ENCODE peak calls at places on chromosomes 5 and 9, in five cellular contexts. C is fibroblast of pulmonary artery, W is AG04449, H is Peyer's patch, Z is lower leg skin. X is an unnamed sample.

GRCh38 chr9:137689745-137690529 is 71.1 kb downstream of the EHMT1 start:
- DNase-seq in Z (no peak), C (peak; percentile 50), W (no peak), H (no peak), X (no peak)

GRCh38 chr5:129367883-129368282 is 92.2 kb upstream of the ADAMTS19 start:
- DNase-seq in W (no peak), Z (no peak), C (peak; percentile 72), H (no peak), X (no peak)

GRCh38 chr5:1047332-1047965 is 38.8 kb downstream of the NKD2 start:
- DNase-seq in Z (no peak), H (no peak), C (no peak), W (no peak), X (no peak)

GRCh38 chr9:120689860-120690259 is 24.4 kb downstream of the MEGF9 start:
- DNase-seq in C (peak; percentile 30), Z (no peak), W (peak; percentile 47), H (no peak), X (no peak)

GRCh38 chr9:95090871-95091573 is 226.5 kb downstream of the FANCC start:
- DNase-seq in C (no peak), H (no peak), Z (no peak), W (no peak), X (no peak)

GRCh38 chr9:121362813-121363585 is 7.1 kb downstream of the STOM start:
- DNase-seq in H (no peak), Z (no peak), C (peak; percentile 78), W (peak; percentile 55), X (no peak)

GRCh38 chr5:122129332-122129731 is at the start of gene ZNF474:
- DNase-seq in C (peak; percentile 97), W (peak; percentile 94), H (no peak), Z (peak; percentile 59), X (no peak)

GRCh38 chr9:91308144-91308543 is 53.6 kb downstream of the AUH start:
- DNase-seq in C (no peak), W (no peak), Z (no peak), H (no peak), X (no peak)

GRCh38 chr9:20407013-20407412 is 215.3 kb downstream of the MLLT3 start:
- DNase-seq in H (no peak), W (no peak), Z (no peak), C (no peak), X (no peak)

GRCh38 chr5:79588645-79589044 is 23.6 kb upstream of the TENT2 start:
- DNase-seq in C (no peak), W (no peak), Z (no peak), H (no peak), X (no peak)

GRCh38 chr5:39765381-39765780 is 340.6 kb upstream of the DAB2 start:
- DNase-seq in H (no peak), Z (no peak), W (no peak), C (peak; percentile 53), X (no peak)

GRCh38 chr9:17291766-17292165 is 156.9 kb downstream of the CNTLN start:
- DNase-seq in H (no peak), C (peak; percentile 19), W (peak; percentile 16), Z (no peak), X (no peak)

GRCh38 chr9:93091056-93091452 is 5.0 kb upstream of the CARD19 start:
- DNase-seq in H (no peak), C (no peak), W (no peak), Z (no peak), X (no peak)

GRCh38 chr5:77972545-77973252 is 196.6 kb upstream of the TBCA start:
- DNase-seq in H (no peak), W (no peak), Z (no peak), C (no peak), X (peak; percentile 41)
- TF ChIP-seq CTCF in H (no peak), W (peak; percentile 23), Z (no peak), C (no peak), X (no peak)

GRCh38 chr5:53037141-53037859 is 48.1 kb downstream of the ITGA2 start:
- DNase-seq in H (no peak), Z (no peak), W (no peak), C (peak; percentile 83), X (no peak)

GRCh38 chr5:53032188-53032587 is 43.0 kb downstream of the ITGA2 start:
- DNase-seq in Z (no peak), H (no peak), W (no peak), C (no peak), X (no peak)

GRCh38 chr5:53038196-53038847 is 49.2 kb downstream of the ITGA2 start:
- DNase-seq in H (no peak), Z (no peak), C (no peak), W (no peak), X (no peak)

GRCh38 chr5:53034832-53035231 is 45.7 kb downstream of the ITGA2 start:
- DNase-seq in C (no peak), W (no peak), H (no peak), Z (no peak), X (no peak)

GRCh38 chr5:53035868-53036381 is 46.8 kb downstream of the ITGA2 start:
- DNase-seq in Z (no peak), H (no peak), W (no peak), C (peak; percentile 35), X (no peak)
- TF ChIP-seq CTCF in Z (no peak), H (peak; percentile 14), W (peak; percentile 6), C (peak; percentile 31), X (no peak)

GRCh38 chr9:37197158-37198033 is 77.0 kb downstream of the ZCCHC7 start:
- DNase-seq in H (peak; percentile 63), W (no peak), Z (no peak), C (peak; percentile 45), X (no peak)

GRCh38 chr9:37187713-37188439 is 67.5 kb downstream of the ZCCHC7 start:
- DNase-seq in Z (no peak), H (no peak), W (no peak), C (no peak), X (no peak)

GRCh38 chr9:37192803-37193202 is 72.4 kb downstream of the ZCCHC7 start:
- DNase-seq in W (no peak), H (no peak), C (no peak), Z (no peak), X (no peak)

GRCh38 chr9:37187269-37187668 is 66.9 kb downstream of the ZCCHC7 start:
- DNase-seq in Z (no peak), W (no peak), C (no peak), H (peak; percentile 40), X (no peak)

DNA sequence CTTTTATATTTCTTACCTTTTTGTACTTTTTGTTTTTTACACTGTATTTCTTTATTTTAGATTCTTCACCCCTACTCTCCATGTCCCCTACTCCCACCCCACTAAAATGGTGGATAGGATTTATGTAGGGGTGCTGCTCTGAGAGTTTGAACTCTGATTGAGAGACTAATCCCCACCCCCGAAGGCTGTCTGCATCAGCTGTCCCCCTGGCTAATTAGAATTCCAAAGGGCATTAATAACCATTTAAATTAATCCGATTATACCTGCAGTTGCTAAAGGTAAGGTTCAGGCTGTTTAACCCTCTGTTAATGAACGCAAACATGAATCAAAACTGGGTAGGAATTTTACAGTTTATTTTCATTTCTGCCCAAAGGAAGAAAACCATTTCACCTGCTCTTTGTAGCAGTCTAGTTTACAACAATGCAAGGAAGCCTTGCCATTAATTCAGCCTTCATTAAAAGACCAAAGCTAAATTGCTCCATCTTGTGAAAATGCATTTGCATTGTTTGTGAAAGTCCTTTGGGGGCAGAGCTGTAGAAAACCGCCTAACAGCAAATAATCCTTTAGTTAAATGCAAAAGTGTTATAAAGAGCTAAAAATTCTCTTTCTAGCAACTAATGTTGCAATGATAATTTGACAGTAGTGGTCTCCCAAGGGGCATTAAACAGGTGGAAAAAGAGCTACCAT is 71.2 kb downstream of the ZCCHC7 start:
- DNase-seq in C (no peak), W (no peak), Z (no peak), H (no peak), X (no peak)
- TF ChIP-seq CTCF in C (no peak), W (no peak), Z (no peak), H (no peak), X (no peak)

GRCh38 chr9:114413909-114414308 is 26.1 kb upstream of the AKNA start:
- DNase-seq in Z (no peak), H (no peak), W (no peak), C (peak; percentile 24), X (no peak)

GRCh38 chr9:114416290-114416689 is 28.5 kb upstream of the AKNA start:
- DNase-seq in H (no peak), W (no peak), C (no peak), Z (no peak), X (no peak)

GRCh38 chr9:114419796-114420195 is 32.0 kb upstream of the AKNA start:
- DNase-seq in C (no peak), W (no peak), Z (no peak), H (no peak), X (no peak)

GRCh38 chr9:114418053-114418452 is 30.3 kb upstream of the AKNA start:
- DNase-seq in Z (no peak), H (no peak), W (no peak), C (no peak), X (no peak)

DNA sequence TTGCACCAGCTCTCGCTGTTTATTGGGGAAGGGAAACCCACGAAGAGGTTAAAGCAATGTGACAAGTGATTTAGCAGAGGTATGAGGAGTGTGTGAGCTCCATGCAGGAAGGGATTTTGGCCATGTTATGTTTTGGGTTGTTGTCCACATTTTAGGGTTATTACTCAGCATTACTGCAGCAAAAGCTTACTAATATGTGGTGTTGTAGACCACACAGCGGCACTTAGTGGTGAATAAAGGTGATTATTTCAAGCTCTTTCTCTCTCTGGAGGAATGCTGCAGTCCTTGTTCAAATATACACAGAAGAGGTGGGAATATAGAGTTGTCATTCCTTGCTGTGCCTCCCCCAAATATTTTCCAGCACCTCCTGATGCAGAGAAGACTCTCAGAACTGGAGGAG is 29.7 kb upstream of the AKNA start:
- DNase-seq in C (peak; percentile 18), W (no peak), Z (no peak), H (no peak), X (no peak)
- TF ChIP-seq CTCF in C (no peak), W (peak; percentile 41), Z (no peak), H (no peak), X (no peak)

GRCh38 chr5:102866315-102866693 is 111.2 kb downstream of the PAM start:
- DNase-seq in Z (no peak), H (no peak), W (no peak), C (peak; percentile 42), X (no peak)
- TF ChIP-seq CTCF in Z (no peak), H (no peak), W (no peak), C (no peak), X (no peak)

GRCh38 chr9:104091708-104092107 is 2.4 kb upstream of the SMC2 start:
- DNase-seq in Z (no peak), C (peak; percentile 36), W (no peak), H (no peak), X (no peak)
- TF ChIP-seq CTCF in Z (no peak), C (no peak), W (no peak), H (no peak), X (no peak)

GRCh38 chr5:151296478-151296830 is 7.1 kb downstream of the SLC36A3 start:
- DNase-seq in H (no peak), W (no peak), C (no peak), Z (no peak), X (no peak)

GRCh38 chr5:151298465-151298864 is 5.1 kb downstream of the SLC36A3 start:
- DNase-seq in W (no peak), H (no peak), Z (no peak), C (peak; percentile 14), X (no peak)

GRCh38 chr5:151295801-151296477 is 7.6 kb downstream of the SLC36A3 start:
- DNase-seq in H (no peak), C (no peak), W (no peak), Z (no peak), X (no peak)

GRCh38 chr5:151296974-151297373 is 6.6 kb downstream of the SLC36A3 start:
- DNase-seq in C (no peak), Z (no peak), H (no peak), W (no peak), X (no peak)

GRCh38 chr5:151298063-151298462 is 5.5 kb downstream of the SLC36A3 start:
- DNase-seq in H (peak; percentile 31), C (peak; percentile 75), W (no peak), Z (no peak), X (no peak)
- TF ChIP-seq CTCF in H (no peak), C (peak; percentile 68), W (no peak), Z (no peak), X (no peak)